ENCODE peak calls at places on chromosomes 16 and 17, in eight cellular contexts. One of them, this sample, is unnamed.

GRCh38 chr17:10117085-10117484 is 81.3 kb downstream of the GAS7 start:
- DNase-seq in osteoblast: no peak
- DNase-seq in BE2C: no peak
- DNase-seq in lower lobe of right lung: no peak
- DNase-seq in testis: no peak
- DNase-seq in IMR-90: no peak
- DNase-seq in A549: no peak
- DNase-seq in foreskin fibroblast: no peak
- DNase-seq in this sample: no peak

GRCh38 chr17:65158622-65159021 is 21.5 kb downstream of the RGS9 start:
- DNase-seq in testis: no peak
- DNase-seq in osteoblast: no peak
- DNase-seq in A549: no peak
- DNase-seq in IMR-90: no peak
- DNase-seq in foreskin fibroblast: no peak
- DNase-seq in BE2C: peak
- DNase-seq in lower lobe of right lung: no peak
- DNase-seq in this sample: no peak

GRCh38 chr17:14307560-14308024 is 6.7 kb downstream of the HS3ST3B1 start:
- DNase-seq in A549: no peak
- DNase-seq in foreskin fibroblast: peak
- DNase-seq in testis: no peak
- DNase-seq in BE2C: no peak
- DNase-seq in lower lobe of right lung: no peak
- DNase-seq in osteoblast: peak
- DNase-seq in IMR-90: peak
- DNase-seq in this sample: no peak

GRCh38 chr16:4140652-4141051 is 24.4 kb upstream of the ADCY9 start:
- DNase-seq in testis: no peak
- DNase-seq in BE2C: no peak
- DNase-seq in A549: no peak
- DNase-seq in osteoblast: peak
- DNase-seq in IMR-90: peak
- DNase-seq in foreskin fibroblast: peak
- DNase-seq in lower lobe of right lung: no peak
- DNase-seq in this sample: no peak

GRCh38 chr17:21345236-21345635 is 30.9 kb upstream of the KCNJ12 start:
- DNase-seq in testis: no peak
- DNase-seq in lower lobe of right lung: peak
- DNase-seq in IMR-90: no peak
- DNase-seq in A549: no peak
- DNase-seq in BE2C: peak
- DNase-seq in osteoblast: peak
- DNase-seq in foreskin fibroblast: no peak
- DNase-seq in this sample: no peak

GRCh38 chr16:85446846-85447656 is 166.1 kb upstream of the GSE1 start:
- DNase-seq in lower lobe of right lung: no peak
- DNase-seq in osteoblast: peak
- DNase-seq in IMR-90: no peak
- DNase-seq in foreskin fibroblast: no peak
- DNase-seq in A549: no peak
- DNase-seq in BE2C: no peak
- DNase-seq in testis: no peak
- DNase-seq in this sample: no peak

GRCh38 chr16:52532384-52532783 is 14.6 kb downstream of the TOX3 start:
- DNase-seq in testis: no peak
- DNase-seq in A549: no peak
- DNase-seq in osteoblast: no peak
- DNase-seq in BE2C: no peak
- DNase-seq in IMR-90: no peak
- DNase-seq in foreskin fibroblast: no peak
- DNase-seq in lower lobe of right lung: no peak
- DNase-seq in this sample: no peak

GRCh38 chr17:234163-235047 is 53.0 kb upstream of the DOC2B start:
- DNase-seq in foreskin fibroblast: peak
- DNase-seq in lower lobe of right lung: peak
- DNase-seq in BE2C: no peak
- DNase-seq in osteoblast: no peak
- DNase-seq in IMR-90: no peak
- DNase-seq in A549: no peak
- DNase-seq in testis: no peak
- DNase-seq in this sample: peak

GRCh38 chr17:72710185-72710584 is 382.3 kb downstream of the SLC39A11 start:
- DNase-seq in BE2C: no peak
- DNase-seq in lower lobe of right lung: no peak
- DNase-seq in foreskin fibroblast: no peak
- DNase-seq in A549: no peak
- DNase-seq in IMR-90: no peak
- DNase-seq in testis: no peak
- DNase-seq in osteoblast: no peak
- DNase-seq in this sample: no peak

GRCh38 chr16:24728891-24729242 is 584 bp upstream of the TNRC6A start:
- DNase-seq in A549: no peak
- DNase-seq in IMR-90: no peak
- DNase-seq in osteoblast: no peak
- DNase-seq in lower lobe of right lung: no peak
- DNase-seq in foreskin fibroblast: no peak
- DNase-seq in testis: no peak
- DNase-seq in BE2C: no peak
- DNase-seq in this sample: no peak

DNA sequence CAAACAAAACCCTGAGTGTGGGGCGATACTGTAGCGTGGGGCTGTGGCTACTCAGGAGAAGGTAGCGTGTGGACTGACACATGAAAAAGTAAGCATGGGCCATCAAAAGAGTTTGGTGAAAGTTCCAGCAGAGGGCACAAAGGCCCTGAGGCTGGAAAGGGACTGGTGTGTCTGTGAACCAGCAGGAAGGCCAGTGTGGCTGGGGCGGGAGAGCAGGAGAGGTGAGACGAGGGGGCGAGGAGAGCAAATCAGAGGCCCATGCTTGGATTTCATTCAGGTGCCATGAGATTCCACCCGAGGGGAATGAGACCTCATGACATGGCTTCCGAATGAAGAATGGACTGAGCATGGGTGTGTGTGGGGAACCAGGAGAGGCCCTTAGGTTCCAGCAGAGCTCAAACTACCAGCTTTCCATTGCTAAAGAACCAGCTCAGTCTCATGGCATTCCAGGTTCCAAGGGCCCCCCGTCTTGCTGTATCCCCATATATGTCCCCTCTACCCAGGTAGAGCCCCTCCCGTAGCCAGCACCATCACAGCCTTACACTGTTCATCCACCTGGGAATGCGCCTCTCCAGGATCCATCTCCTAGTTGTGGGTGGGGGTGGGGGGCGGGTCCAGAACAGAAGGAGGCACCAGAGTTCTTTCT is 31.1 kb downstream of the TRPV2 start:
- DNase-seq in BE2C: no peak
- DNase-seq in osteoblast: peak
- DNase-seq in testis: no peak
- DNase-seq in lower lobe of right lung: no peak
- DNase-seq in foreskin fibroblast: no peak
- DNase-seq in IMR-90: no peak
- DNase-seq in A549: peak
- DNase-seq in this sample: no peak
- TF ChIP-seq CTCF in BE2C: no peak
- TF ChIP-seq CTCF in osteoblast: no peak
- TF ChIP-seq CTCF in testis: no peak
- TF ChIP-seq CTCF in lower lobe of right lung: no peak
- TF ChIP-seq CTCF in foreskin fibroblast: no peak
- TF ChIP-seq CTCF in IMR-90: no peak
- TF ChIP-seq CTCF in A549: no peak
- TF ChIP-seq CTCF in this sample: peak

GRCh38 chr17:81036128-81036891 is 1.4 kb downstream of the BAIAP2 start:
- DNase-seq in BE2C: peak
- DNase-seq in lower lobe of right lung: peak
- DNase-seq in IMR-90: no peak
- DNase-seq in foreskin fibroblast: no peak
- DNase-seq in testis: no peak
- DNase-seq in A549: no peak
- DNase-seq in osteoblast: peak
- DNase-seq in this sample: no peak

GRCh38 chr17:81035389-81036127 is 607 bp downstream of the BAIAP2 start:
- DNase-seq in lower lobe of right lung: peak
- DNase-seq in BE2C: no peak
- DNase-seq in IMR-90: no peak
- DNase-seq in osteoblast: no peak
- DNase-seq in testis: no peak
- DNase-seq in A549: no peak
- DNase-seq in foreskin fibroblast: peak
- DNase-seq in this sample: no peak

GRCh38 chr17:81033535-81034167 is 1.3 kb upstream of the BAIAP2 start:
- DNase-seq in lower lobe of right lung: peak
- DNase-seq in testis: no peak
- DNase-seq in A549: no peak
- DNase-seq in osteoblast: peak
- DNase-seq in IMR-90: no peak
- DNase-seq in BE2C: no peak
- DNase-seq in foreskin fibroblast: no peak
- DNase-seq in this sample: no peak

GRCh38 chr17:81034168-81034777 is 678 bp upstream of the BAIAP2 start:
- DNase-seq in A549: no peak
- DNase-seq in testis: no peak
- DNase-seq in IMR-90: no peak
- DNase-seq in BE2C: no peak
- DNase-seq in osteoblast: peak
- DNase-seq in lower lobe of right lung: no peak
- DNase-seq in foreskin fibroblast: no peak
- DNase-seq in this sample: no peak

DNA sequence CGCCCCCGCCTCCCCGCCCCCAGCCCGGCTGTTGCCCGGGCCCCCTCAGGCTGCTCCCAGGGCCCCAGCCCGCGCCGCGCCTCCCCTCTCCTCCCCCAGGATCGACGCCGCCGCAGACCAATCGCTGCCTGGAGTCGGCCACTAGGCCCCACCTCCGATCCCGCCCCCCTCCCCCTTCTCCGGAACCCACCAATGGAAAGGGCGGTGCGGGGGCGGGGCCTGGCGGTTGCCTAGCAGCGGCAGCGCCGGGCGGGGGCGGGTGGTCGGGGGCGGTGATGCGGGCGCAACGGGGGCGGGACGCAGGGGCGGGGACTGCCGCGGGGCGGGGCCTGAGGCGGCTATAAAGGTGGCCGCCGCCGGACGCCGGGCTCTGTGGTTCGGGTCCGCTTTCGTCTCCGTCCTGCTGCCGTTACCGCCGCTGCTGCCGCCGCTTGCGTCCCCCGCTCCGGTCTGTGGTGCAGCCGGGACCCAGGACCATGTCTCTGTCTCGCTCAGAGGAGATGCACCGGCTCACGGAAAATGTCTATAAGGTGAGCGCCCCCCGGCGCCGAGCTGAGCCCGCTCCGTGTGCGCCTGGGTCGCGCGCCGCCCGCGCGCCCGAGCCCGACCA is at the start of gene BAIAP2:
- DNase-seq in BE2C: peak
- DNase-seq in IMR-90: peak
- DNase-seq in A549: peak
- DNase-seq in testis: peak
- DNase-seq in foreskin fibroblast: peak
- DNase-seq in osteoblast: peak
- DNase-seq in lower lobe of right lung: peak
- DNase-seq in this sample: no peak
- TF ChIP-seq CTCF in BE2C: no peak
- TF ChIP-seq CTCF in IMR-90: peak
- TF ChIP-seq CTCF in A549: peak
- TF ChIP-seq CTCF in testis: no peak
- TF ChIP-seq CTCF in foreskin fibroblast: no peak
- TF ChIP-seq CTCF in osteoblast: no peak
- TF ChIP-seq CTCF in lower lobe of right lung: no peak
- TF ChIP-seq CTCF in this sample: peak

GRCh38 chr16:68086860-68087268 is 1.7 kb downstream of the NFATC3 start:
- DNase-seq in A549: no peak
- DNase-seq in osteoblast: no peak
- DNase-seq in foreskin fibroblast: peak
- DNase-seq in BE2C: no peak
- DNase-seq in IMR-90: no peak
- DNase-seq in testis: no peak
- DNase-seq in lower lobe of right lung: no peak
- DNase-seq in this sample: no peak
- TF ChIP-seq CTCF in A549: no peak
- TF ChIP-seq CTCF in osteoblast: no peak
- TF ChIP-seq CTCF in foreskin fibroblast: no peak
- TF ChIP-seq CTCF in BE2C: no peak
- TF ChIP-seq CTCF in IMR-90: no peak
- TF ChIP-seq CTCF in testis: no peak
- TF ChIP-seq CTCF in lower lobe of right lung: no peak
- TF ChIP-seq CTCF in this sample: no peak

DNA sequence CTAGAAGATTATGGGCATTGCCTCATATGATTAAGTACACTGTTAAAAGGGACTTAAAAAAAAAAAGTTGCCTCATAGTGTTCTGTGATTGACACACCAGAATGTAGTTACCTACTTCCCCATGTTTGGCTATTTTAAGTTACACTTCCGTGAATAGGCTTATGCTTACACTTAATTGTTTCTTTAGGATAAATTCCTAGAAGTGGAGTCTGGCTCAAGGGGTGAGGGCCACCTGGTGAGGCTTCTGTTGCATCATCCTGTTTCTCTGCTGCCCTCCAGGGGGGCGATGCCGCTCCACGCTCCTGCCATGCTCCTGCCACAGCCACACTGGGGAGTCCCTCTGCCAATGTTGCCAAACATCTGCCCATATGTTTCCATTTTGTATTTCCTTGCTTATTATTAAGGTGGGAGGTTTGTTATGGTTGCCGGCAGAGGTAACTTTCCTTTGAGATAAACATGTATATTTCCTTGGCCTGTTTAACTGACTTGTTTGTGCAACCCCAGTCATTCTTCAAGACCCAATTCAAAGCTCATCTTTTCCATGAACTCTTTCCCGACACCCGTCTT is 73.1 kb downstream of the KSR1 start:
- DNase-seq in testis: no peak
- DNase-seq in BE2C: no peak
- DNase-seq in IMR-90: peak
- DNase-seq in A549: peak
- DNase-seq in lower lobe of right lung: peak
- DNase-seq in foreskin fibroblast: no peak
- DNase-seq in osteoblast: no peak
- DNase-seq in this sample: peak
- TF ChIP-seq CTCF in testis: no peak
- TF ChIP-seq CTCF in BE2C: no peak
- TF ChIP-seq CTCF in IMR-90: peak
- TF ChIP-seq CTCF in A549: peak
- TF ChIP-seq CTCF in lower lobe of right lung: peak
- TF ChIP-seq CTCF in foreskin fibroblast: no peak
- TF ChIP-seq CTCF in osteoblast: no peak
- TF ChIP-seq CTCF in this sample: peak

DNA sequence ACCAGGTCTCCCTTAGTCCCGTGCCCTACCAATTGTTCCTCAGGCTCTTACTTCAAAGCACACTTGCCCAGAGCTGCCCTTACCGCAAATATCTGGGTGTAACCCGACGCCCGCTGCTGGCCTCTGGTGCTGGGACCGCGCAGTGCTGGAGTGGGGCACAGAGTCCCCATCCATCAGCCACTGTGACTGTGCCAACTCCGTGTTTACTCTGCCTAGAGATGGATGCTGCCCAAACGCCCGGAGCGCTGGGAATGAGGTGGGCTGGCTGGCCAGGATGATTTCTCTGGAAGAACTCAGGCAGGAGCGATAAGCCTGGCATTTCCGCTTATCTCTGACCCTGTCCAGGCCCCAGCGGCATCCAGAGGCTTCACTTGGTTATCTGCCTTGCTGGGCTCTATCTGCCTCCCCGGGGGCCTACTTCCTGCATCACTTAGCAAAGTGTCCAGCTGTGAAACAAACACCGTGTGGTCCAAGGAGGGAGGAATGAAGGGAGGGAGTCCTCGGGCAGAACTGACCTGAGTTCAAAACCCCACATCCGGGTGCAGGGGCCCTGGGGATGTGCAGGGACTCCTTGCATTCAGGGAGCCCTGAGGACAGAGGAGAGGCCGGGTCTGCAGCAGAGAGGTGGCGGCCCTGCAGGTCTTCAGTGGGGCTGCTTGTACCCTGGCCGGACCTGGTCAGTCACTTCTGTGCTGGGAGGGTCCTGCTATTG is 9.4 kb upstream of the MYLK3 start:
- DNase-seq in foreskin fibroblast: no peak
- DNase-seq in lower lobe of right lung: peak
- DNase-seq in IMR-90: peak
- DNase-seq in osteoblast: no peak
- DNase-seq in A549: no peak
- DNase-seq in BE2C: peak
- DNase-seq in testis: no peak
- DNase-seq in this sample: no peak
- TF ChIP-seq CTCF in foreskin fibroblast: no peak
- TF ChIP-seq CTCF in lower lobe of right lung: no peak
- TF ChIP-seq CTCF in IMR-90: no peak
- TF ChIP-seq CTCF in osteoblast: no peak
- TF ChIP-seq CTCF in A549: no peak
- TF ChIP-seq CTCF in BE2C: peak
- TF ChIP-seq CTCF in testis: no peak
- TF ChIP-seq CTCF in this sample: no peak